ENCODE peak calls at places on chromosomes 5 and 9, in seven cellular contexts. K is activated naive CD8-positive, alpha-beta T cell treated with anti-CD3 and anti-CD28 coated beads, Interleukin-2, amount 50 U/mL, for 24 hours; P is A673; A is central memory CD4-positive, alpha-beta T cell; U is foreskin fibroblast; O is activated CD4-positive, CD25-positive, alpha-beta regulatory T cell; Y is H4. J is an unnamed sample.

GRCh38 chr5:52996966-52997365 is 7.8 kb downstream of the ITGA2 start:
- DNase-seq in Y (no peak), O (no peak), U (no peak), A (no peak), P (no peak), K (no peak), J (no peak)

GRCh38 chr5:141374627-141375026 is 936 bp downstream of the PCDHGA6 start:
- DNase-seq in O (no peak), Y (no peak), U (no peak), A (no peak), P (no peak), K (no peak), J (no peak)

GRCh38 chr9:138022756-138023393 is 145.3 kb downstream of the CACNA1B start:
- DNase-seq in P (no peak), O (no peak), A (no peak), Y (no peak), K (no peak), U (no peak), J (peak; percentile 81)

GRCh38 chr5:78221964-78222451 is 72.5 kb downstream of the AP3B1 start:
- DNase-seq in O (no peak), Y (no peak), K (peak; percentile 8), P (peak; percentile 10), U (no peak), A (no peak), J (peak; percentile 71)

GRCh38 chr5:157180374-157181264 is at the start of gene ITK:
- DNase-seq in K (peak; percentile 45), P (no peak), Y (no peak), O (no peak), A (peak; percentile 82), U (no peak), J (no peak)

GRCh38 chr5:38916802-38917201 is 71.0 kb downstream of the OSMR start:
- DNase-seq in Y (no peak), U (no peak), A (no peak), K (no peak), P (no peak), O (no peak), J (no peak)

GRCh38 chr5:96537386-96537785 is 104.3 kb upstream of the PCSK1 start:
- DNase-seq in O (no peak), P (peak; percentile 71), Y (peak; percentile 64), U (peak; percentile 67), A (peak; percentile 80), K (no peak), J (no peak)

GRCh38 chr9:123867971-123868370 is 62.0 kb downstream of the DENND1A start:
- DNase-seq in A (no peak), U (no peak), K (no peak), O (no peak), Y (no peak), P (no peak), J (no peak)

GRCh38 chr9:89564257-89564878 is 40.4 kb upstream of the GADD45G start:
- DNase-seq in U (no peak), O (no peak), P (peak; percentile 9), Y (peak; percentile 52), K (no peak), A (no peak), J (peak; percentile 87)

GRCh38 chr9:125409217-125409636 is 147.6 kb downstream of the GAPVD1 start:
- DNase-seq in O (no peak), A (no peak), Y (no peak), P (no peak), K (no peak), U (no peak), J (peak; percentile 64)

GRCh38 chr9:136552117-136552685 is 6.4 kb upstream of the NOTCH1 start:
- DNase-seq in O (no peak), K (no peak), P (no peak), U (peak; percentile 70), A (no peak), Y (no peak), J (no peak)

GRCh38 chr9:68562456-68562855 is 21.8 kb upstream of the TMEM252 start:
- DNase-seq in A (no peak), U (no peak), Y (no peak), P (no peak), O (no peak), K (no peak), J (peak; percentile 58)

GRCh38 chr9:122228906-122229837 is at the start of gene LHX6:
- DNase-seq in P (no peak), A (no peak), O (no peak), Y (peak; percentile 31), U (no peak), K (peak; percentile 11), J (peak; percentile 66)

GRCh38 chr9:13520069-13520468 is 240.6 kb upstream of the MPDZ start:
- DNase-seq in Y (no peak), P (no peak), U (no peak), A (no peak), K (no peak), O (no peak), J (no peak)

GRCh38 chr5:137078171-137078665 is 420.9 kb downstream of the SPOCK1 start:
- DNase-seq in U (no peak), P (no peak), K (no peak), Y (peak; percentile 72), O (no peak), A (no peak), J (peak; percentile 71)

GRCh38 chr5:95217881-95218280 is 67.0 kb downstream of the MCTP1 start:
- DNase-seq in P (no peak), O (no peak), Y (no peak), U (no peak), K (no peak), A (no peak), J (no peak)

GRCh38 chr9:33076031-33076359 is 479 bp downstream of the SMU1 start:
- DNase-seq in K (no peak), Y (no peak), O (no peak), P (no peak), U (no peak), A (no peak), J (no peak)

GRCh38 chr5:107248065-107248695 is 422.6 kb downstream of the EFNA5 start:
- DNase-seq in A (no peak), P (peak; percentile 80), O (no peak), K (peak; percentile 44), Y (peak; percentile 61), U (no peak), J (peak; percentile 90)

GRCh38 chr5:154977409-154977808 is 36.1 kb upstream of the KIF4B start:
- DNase-seq in Y (no peak), U (no peak), O (no peak), P (no peak), K (no peak), A (no peak), J (no peak)

GRCh38 chr5:58649716-58650115 is 66.8 kb downstream of the RAB3C start:
- DNase-seq in U (no peak), O (no peak), P (no peak), K (no peak), A (no peak), Y (no peak), J (no peak)

GRCh38 chr5:66713998-66714397 is 117.8 kb downstream of the MAST4 start:
- DNase-seq in O (no peak), P (no peak), Y (peak; percentile 56), K (no peak), U (no peak), A (no peak), J (peak; percentile 66)

GRCh38 chr5:156505101-156505500 is 178.1 kb downstream of the SGCD start:
- DNase-seq in Y (no peak), A (no peak), P (no peak), U (no peak), K (no peak), O (no peak), J (no peak)

GRCh38 chr5:173826179-173826920 is 61.8 kb upstream of the CPEB4 start:
- DNase-seq in A (no peak), P (no peak), K (no peak), O (no peak), Y (no peak), U (no peak), J (no peak)

GRCh38 chr5:89324990-89325389 is 442.0 kb upstream of the MEF2C start:
- DNase-seq in K (no peak), Y (no peak), U (no peak), P (no peak), O (no peak), A (no peak), J (no peak)

GRCh38 chr5:151357792-151358191 is 10.4 kb upstream of the SLC36A2 start:
- DNase-seq in O (no peak), Y (peak; percentile 41), K (no peak), A (no peak), P (no peak), U (no peak), J (no peak)

GRCh38 chr5:153881687-153882086 is 157.0 kb downstream of the FAM114A2 start:
- DNase-seq in P (no peak), K (no peak), O (no peak), U (no peak), Y (no peak), A (no peak), J (no peak)

GRCh38 chr5:72166070-72166979 is 59.0 kb downstream of the MAP1B start:
- DNase-seq in U (peak; percentile 80), P (peak; percentile 99), Y (peak; percentile 85), O (no peak), A (no peak), K (no peak), J (peak; percentile 61)

GRCh38 chr9:114988962-114989599 is 58.7 kb upstream of the TNFSF8 start:
- DNase-seq in U (peak; percentile 34), O (no peak), P (no peak), A (no peak), Y (peak; percentile 62), K (peak; percentile 43), J (no peak)

GRCh38 chr5:112002368-112002767 is 245.4 kb upstream of the NREP start:
- DNase-seq in K (no peak), U (no peak), Y (no peak), O (no peak), A (no peak), P (no peak), J (no peak)

GRCh38 chr5:144183254-144183889 is 12.7 kb downstream of the KCTD16 start:
- DNase-seq in Y (peak; percentile 46), K (no peak), P (peak; percentile 33), U (peak; percentile 40), O (no peak), A (peak; percentile 33), J (no peak)

GRCh38 chr5:151257731-151258715 is 5.0 kb downstream of the GM2A start:
- DNase-seq in Y (no peak), U (peak; percentile 20), A (no peak), K (no peak), O (no peak), P (no peak), J (no peak)

GRCh38 chr5:125446986-125447385 is 700.5 kb upstream of the ZNF608 start:
- DNase-seq in O (no peak), P (no peak), K (no peak), A (no peak), Y (no peak), U (peak; percentile 89), J (no peak)

GRCh38 chr5:145104106-145104505 is 731.0 kb downstream of the PRELID2 start:
- DNase-seq in U (no peak), P (no peak), O (no peak), Y (no peak), A (no peak), K (no peak), J (no peak)

J was measured in endodermal cell.